ENCODE peak calls at places on chromosomes 13 and 19, in five cellular contexts. A, K, U, B and L are unnamed samples.

GRCh38 chr19:4506449-4507149 is 11.7 kb downstream of the PLIN4 start:
- DNase-seq in U (no peak), A (peak), B (no peak), K (no peak), L (peak)

GRCh38 chr19:7522923-7523667 is 671 bp downstream of the MCOLN1 start:
- DNase-seq in K (no peak), A (peak), U (no peak), B (peak), L (no peak)

GRCh38 chr19:11201791-11202190 is 4.4 kb upstream of the KANK2 start:
- DNase-seq in K (no peak), A (no peak), B (no peak), U (no peak), L (no peak)

GRCh38 chr13:110236831-110237261 is 70.1 kb downstream of the COL4A1 start:
- DNase-seq in K (no peak), U (no peak), A (no peak), B (no peak), L (no peak)

GRCh38 chr19:5563941-5564612 is 3.7 kb downstream of the TINCR start:
- DNase-seq in U (no peak), B (no peak), A (peak), K (no peak), L (peak)

GRCh38 chr13:105990256-105990958 is 545.1 kb downstream of the EFNB2 start:
- DNase-seq in U (no peak), B (no peak), A (peak), K (no peak), L (peak)

GRCh38 chr13:23007430-23007829 is 173.3 kb upstream of the SGCG start:
- DNase-seq in B (no peak), K (no peak), U (no peak), A (no peak), L (no peak)

GRCh38 chr13:109545964-109546363 is 240.4 kb downstream of the IRS2 start:
- DNase-seq in A (no peak), K (no peak), U (no peak), B (peak), L (no peak)

GRCh38 chr13:66322193-66322592 is 907.9 kb downstream of the PCDH9 start:
- DNase-seq in B (no peak), A (no peak), K (no peak), U (no peak), L (no peak)

GRCh38 chr13:66887088-66887487 is 343.0 kb downstream of the PCDH9 start:
- DNase-seq in A (no peak), U (no peak), K (peak), B (no peak), L (no peak)

GRCh38 chr19:41597600-41598041 is 21.7 kb downstream of the CEACAM21 start:
- DNase-seq in A (peak), K (peak), U (peak), B (peak), L (peak)

GRCh38 chr19:17210296-17210695 is 4.9 kb upstream of the USE1 start:
- DNase-seq in K (no peak), U (no peak), A (no peak), B (no peak), L (no peak)

GRCh38 chr13:101231751-101232428 is 184.4 kb downstream of the NALCN start:
- DNase-seq in U (no peak), K (no peak), B (no peak), A (no peak), L (peak)

GRCh38 chr19:44003461-44004134 is 841 bp downstream of the ZNF230 start:
- DNase-seq in B (peak), U (peak), A (no peak), K (peak), L (peak)

GRCh38 chr19:14097532-14098151 is 7.1 kb upstream of the SAMD1 start:
- DNase-seq in A (no peak), K (no peak), U (no peak), B (no peak), L (no peak)

GRCh38 chr19:4647676-4648644 is 8.6 kb downstream of the TNFAIP8L1 start:
- DNase-seq in B (no peak), K (no peak), A (no peak), U (no peak), L (no peak)

GRCh38 chr13:44819245-44819644 is 170.0 kb downstream of the NUFIP1 start:
- DNase-seq in B (no peak), A (peak), K (no peak), U (no peak), L (peak)

GRCh38 chr13:97653741-97654140 is 219.8 kb downstream of the RAP2A start:
- DNase-seq in A (peak), K (no peak), B (no peak), U (no peak), L (peak)

GRCh38 chr19:48661746-48662145 is 11.1 kb downstream of the NTN5 start:
- DNase-seq in U (no peak), A (no peak), K (no peak), B (no peak), L (no peak)

GRCh38 chr13:34547929-34548328 is 394.1 kb upstream of the NBEA start:
- DNase-seq in U (no peak), K (no peak), A (no peak), B (no peak), L (no peak)

GRCh38 chr19:38057954-38058690 is 151.1 kb downstream of the SIPA1L3 start:
- DNase-seq in A (peak), K (peak), U (no peak), B (no peak), L (no peak)

GRCh38 chr19:13861714-13862531 is 15.0 kb upstream of the NANOS3 start:
- DNase-seq in U (peak), B (peak), K (peak), A (peak), L (peak)

GRCh38 chr19:40231544-40232424 is 5.3 kb upstream of the CCNP start:
- DNase-seq in A (no peak), B (peak), K (no peak), U (no peak), L (no peak)

GRCh38 chr19:1883784-1884183 is 1.5 kb downstream of the ABHD17A start:
- DNase-seq in B (no peak), K (peak), A (no peak), U (no peak), L (no peak)

GRCh38 chr13:106617561-106617960 is 49.6 kb upstream of the ARGLU1 start:
- DNase-seq in B (peak), A (peak), K (no peak), U (no peak), L (peak)

GRCh38 chr13:26995159-26995558 is 176.5 kb downstream of the USP12 start:
- DNase-seq in U (no peak), K (no peak), B (no peak), A (no peak), L (no peak)

GRCh38 chr13:37652596-37652995 is 54.0 kb upstream of the POSTN start:
- DNase-seq in B (no peak), A (peak), U (no peak), K (no peak), L (no peak)

GRCh38 chr19:43589277-43589676 is 6.7 kb downstream of the IRGQ start:
- DNase-seq in B (no peak), U (no peak), K (no peak), A (no peak), L (no peak)

GRCh38 chr19:5881543-5882299 is 11.4 kb upstream of the FUT5 start:
- DNase-seq in A (no peak), B (no peak), U (no peak), K (no peak), L (no peak)

GRCh38 chr19:21910318-21910717 is 74.3 kb upstream of the ZNF43 start:
- DNase-seq in B (no peak), U (no peak), K (no peak), A (peak), L (peak)

GRCh38 chr19:14118165-14119051 is 846 bp upstream of the PRKACA start:
- DNase-seq in A (no peak), U (peak), K (no peak), B (peak), L (peak)

GRCh38 chr19:4624733-4625362 is 14.5 kb upstream of the TNFAIP8L1 start:
- DNase-seq in A (peak), B (peak), U (no peak), K (no peak), L (peak)

GRCh38 chr13:32427852-32428580 is at the start of gene N4BP2L1:
- DNase-seq in B (peak), K (peak), A (peak), U (peak), L (peak)

GRCh38 chr19:18612772-18613588 is at the start of gene TMEM59L:
- DNase-seq in K (no peak), A (no peak), B (peak), U (peak), L (no peak)

GRCh38 chr13:48769107-48769704 is 115.5 kb downstream of the CYSLTR2 start:
- DNase-seq in B (peak), K (peak), U (peak), A (peak), L (peak)

GRCh38 chr19:29609636-29610035 is 3.6 kb downstream of the POP4 start:
- DNase-seq in B (no peak), A (no peak), K (no peak), U (no peak), L (no peak)

GRCh38 chr13:48977973-48978372 is 2.3 kb downstream of the FNDC3A start:
- DNase-seq in B (no peak), U (no peak), A (peak), K (peak), L (peak)

GRCh38 chr13:24931450-24932217 is 164.3 kb upstream of the PABPC3 start:
- DNase-seq in B (peak), A (no peak), U (no peak), K (no peak), L (no peak)
- H3K4me2 ChIP-seq in B (peak), A (no peak), U (no peak), K (no peak), L (no peak)

GRCh38 chr13:82961757-82962156 is 920.5 kb downstream of the SLITRK1 start:
- DNase-seq in A (no peak), K (no peak), U (no peak), B (no peak), L (no peak)
- H3K4me2 ChIP-seq in A (no peak), K (no peak), U (no peak), B (no peak), L (no peak)

DNA sequence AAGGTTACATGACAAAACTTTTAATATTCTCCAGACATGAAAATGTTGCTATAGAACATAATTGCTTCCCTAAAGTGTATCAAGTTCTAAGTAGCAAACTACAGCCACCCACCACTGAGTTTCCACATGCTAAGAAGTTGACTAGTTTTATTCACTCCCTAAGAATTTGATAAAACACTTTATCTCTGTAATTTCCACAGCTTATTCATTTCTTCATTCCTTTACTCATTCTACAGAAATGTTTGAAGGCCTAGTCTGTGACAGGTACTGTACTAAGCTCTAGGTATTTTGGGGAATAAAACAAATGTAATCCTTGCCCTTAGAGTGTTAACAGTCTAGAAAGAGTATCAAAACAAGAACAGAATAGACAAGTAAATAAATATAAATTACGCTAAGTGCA is 101.8 kb upstream of the DIAPH3 start:
- DNase-seq in K (no peak), A (no peak), B (no peak), U (no peak), L (no peak)
- H3K4me2 ChIP-seq in K (no peak), A (no peak), B (no peak), U (no peak), L (no peak)

GRCh38 chr19:39151209-39151608 is 25.6 kb downstream of the PAK4 start:
- DNase-seq in U (no peak), K (no peak), B (no peak), A (no peak), L (no peak)
- H3K4me2 ChIP-seq in U (no peak), K (no peak), B (no peak), A (no peak), L (no peak)

GRCh38 chr19:51689751-51690358 is 3.3 kb upstream of the SPACA6 start:
- DNase-seq in B (peak), A (no peak), K (no peak), U (no peak), L (no peak)

GRCh38 chr19:51690359-51691121 is 2.6 kb upstream of the SPACA6 start:
- DNase-seq in B (peak), A (peak), U (no peak), K (peak), L (peak)

GRCh38 chr19:51692065-51692915 is 840 bp upstream of the SPACA6 start:
- DNase-seq in B (no peak), U (no peak), A (no peak), K (no peak), L (no peak)

GRCh38 chr19:51693246-51693645 is at the start of gene SPACA6:
- DNase-seq in K (no peak), B (no peak), A (no peak), U (no peak), L (no peak)

GRCh38 chr19:51691122-51692064 is 1.7 kb upstream of the SPACA6 start:
- DNase-seq in U (no peak), B (peak), A (no peak), K (no peak), L (no peak)
- H3K4me2 ChIP-seq in U (peak), B (peak), A (peak), K (peak), L (peak)

GRCh38 chr19:55365245-55365644 is 2.2 kb upstream of the GARIN5B start:
- DNase-seq in K (no peak), U (no peak), B (no peak), A (no peak), L (no peak)
- H3K4me2 ChIP-seq in K (no peak), U (no peak), B (no peak), A (no peak), L (no peak)

DNA sequence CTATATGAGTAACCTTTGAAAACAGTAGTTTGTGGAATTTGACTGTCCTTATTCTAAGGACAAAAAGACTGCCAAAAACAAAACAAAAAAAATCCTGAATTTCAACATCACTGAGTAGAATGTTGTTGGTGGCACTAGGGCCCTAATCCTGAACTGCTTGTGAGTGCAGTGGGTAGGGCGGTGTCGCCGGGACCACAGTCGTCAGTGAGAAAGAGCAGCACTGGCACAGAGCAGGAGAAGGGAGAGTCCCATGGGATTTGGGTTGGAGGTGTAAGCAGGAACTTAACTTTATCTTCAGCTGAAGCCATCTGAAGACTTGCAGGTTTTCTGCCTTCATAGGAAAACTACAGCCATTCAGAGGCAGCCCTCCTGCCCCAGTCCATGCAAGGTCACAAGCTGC is 5.6 kb downstream of the PCID2 start:
- DNase-seq in U (no peak), K (no peak), A (no peak), B (no peak), L (no peak)
- H3K4me2 ChIP-seq in U (no peak), K (no peak), A (no peak), B (no peak), L (no peak)